ENCODE peak calls at places on chromosomes 5 and 9, in five cellular contexts. One of them, this sample, is unnamed.

GRCh38 chr5:55914141-55914413 is 62.9 kb downstream of the IL31RA start:
- DNase-seq in neuronal stem cell: no peak
- DNase-seq in H1: no peak
- DNase-seq in mesenchymal stem cell: no peak
- DNase-seq in H9: no peak
- DNase-seq in this sample: no peak

GRCh38 chr9:78021692-78022091 is 9.9 kb downstream of the GNAQ start:
- DNase-seq in neuronal stem cell: no peak
- DNase-seq in H1: no peak
- DNase-seq in mesenchymal stem cell: no peak
- DNase-seq in H9: no peak
- DNase-seq in this sample: no peak

GRCh38 chr9:12737871-12738270 is 36.9 kb upstream of the LURAP1L start:
- DNase-seq in neuronal stem cell: no peak
- DNase-seq in H1: no peak
- DNase-seq in mesenchymal stem cell: no peak
- DNase-seq in H9: no peak
- DNase-seq in this sample: no peak

GRCh38 chr9:16986441-16987387 is 116.2 kb upstream of the BNC2 start:
- DNase-seq in neuronal stem cell: no peak
- DNase-seq in H1: no peak
- DNase-seq in mesenchymal stem cell: peak; percentile 32
- DNase-seq in H9: no peak
- DNase-seq in this sample: peak; percentile 80

GRCh38 chr5:37727238-37727637 is 112.6 kb downstream of the GDNF start:
- DNase-seq in neuronal stem cell: no peak
- DNase-seq in H1: no peak
- DNase-seq in mesenchymal stem cell: no peak
- DNase-seq in H9: no peak
- DNase-seq in this sample: no peak

GRCh38 chr5:29143266-29143665 is 2050.2 kb upstream of the CDH6 start:
- DNase-seq in neuronal stem cell: peak; percentile 31
- DNase-seq in H1: no peak
- DNase-seq in mesenchymal stem cell: no peak
- DNase-seq in H9: no peak
- DNase-seq in this sample: no peak

GRCh38 chr5:74631088-74631960 is 9.2 kb downstream of the ENC1 start:
- DNase-seq in neuronal stem cell: no peak
- DNase-seq in H1: no peak
- DNase-seq in mesenchymal stem cell: peak; percentile 60
- DNase-seq in H9: no peak
- DNase-seq in this sample: peak; percentile 82

GRCh38 chr5:126443374-126443851 is 20.2 kb downstream of the GRAMD2B start:
- DNase-seq in neuronal stem cell: no peak
- DNase-seq in H1: no peak
- DNase-seq in mesenchymal stem cell: no peak
- DNase-seq in H9: no peak
- DNase-seq in this sample: peak; percentile 18

GRCh38 chr9:137064027-137064879 is 6.1 kb downstream of the SAPCD2 start:
- DNase-seq in neuronal stem cell: no peak
- DNase-seq in H1: no peak
- DNase-seq in mesenchymal stem cell: peak; percentile 36
- DNase-seq in H9: peak; percentile 84
- DNase-seq in this sample: no peak

GRCh38 chr9:122001491-122002201 is 91.5 kb downstream of the TTLL11 start:
- DNase-seq in neuronal stem cell: no peak
- DNase-seq in H1: no peak
- DNase-seq in mesenchymal stem cell: no peak
- DNase-seq in H9: no peak
- DNase-seq in this sample: peak; percentile 24

GRCh38 chr5:124411089-124411488 is 335.4 kb downstream of the ZNF608 start:
- DNase-seq in neuronal stem cell: no peak
- DNase-seq in H1: no peak
- DNase-seq in mesenchymal stem cell: no peak
- DNase-seq in H9: no peak
- DNase-seq in this sample: peak; percentile 44

GRCh38 chr5:56012281-56012963 is 17.7 kb upstream of the IL6ST start:
- DNase-seq in neuronal stem cell: no peak
- DNase-seq in H1: no peak
- DNase-seq in mesenchymal stem cell: peak; percentile 65
- DNase-seq in H9: no peak
- DNase-seq in this sample: peak; percentile 82

GRCh38 chr5:124157320-124157719 is 589.1 kb downstream of the ZNF608 start:
- DNase-seq in neuronal stem cell: no peak
- DNase-seq in H1: no peak
- DNase-seq in mesenchymal stem cell: peak; percentile 34
- DNase-seq in H9: no peak
- DNase-seq in this sample: no peak

GRCh38 chr5:133933169-133933509 is 35.3 kb downstream of the C5orf15 start:
- DNase-seq in neuronal stem cell: no peak
- DNase-seq in H1: no peak
- DNase-seq in mesenchymal stem cell: no peak
- DNase-seq in H9: no peak
- DNase-seq in this sample: peak; percentile 11

GRCh38 chr5:134634227-134634626 is 1.6 kb upstream of the SAR1B start:
- DNase-seq in neuronal stem cell: no peak
- DNase-seq in H1: no peak
- DNase-seq in mesenchymal stem cell: no peak
- DNase-seq in H9: peak; percentile 31
- DNase-seq in this sample: no peak

GRCh38 chr9:80251778-80252177 is 680.0 kb downstream of the TLE4 start:
- DNase-seq in neuronal stem cell: no peak
- DNase-seq in H1: no peak
- DNase-seq in mesenchymal stem cell: no peak
- DNase-seq in H9: no peak
- DNase-seq in this sample: no peak

GRCh38 chr9:33687779-33688178 is 107.6 kb upstream of the PRSS3 start:
- DNase-seq in neuronal stem cell: no peak
- DNase-seq in H1: no peak
- DNase-seq in mesenchymal stem cell: no peak
- DNase-seq in H9: no peak
- DNase-seq in this sample: peak; percentile 7

GRCh38 chr5:96189987-96190386 is 228.3 kb upstream of the ELL2 start:
- DNase-seq in neuronal stem cell: no peak
- DNase-seq in H1: no peak
- DNase-seq in mesenchymal stem cell: no peak
- DNase-seq in H9: no peak
- DNase-seq in this sample: no peak
- H2BK15ac ChIP-seq in neuronal stem cell: no peak overlapping the region
- H2BK15ac ChIP-seq in H1: no peak overlapping the region
- H2BK15ac ChIP-seq in mesenchymal stem cell: peak overlapping the region; percentile 69
- H2BK15ac ChIP-seq in H9: no peak overlapping the region
- H2BK15ac ChIP-seq in this sample: no peak overlapping the region

GRCh38 chr5:40221796-40222195 is 457.9 kb upstream of the PTGER4 start:
- DNase-seq in neuronal stem cell: no peak
- DNase-seq in H1: no peak
- DNase-seq in mesenchymal stem cell: peak; percentile 69
- DNase-seq in H9: no peak
- DNase-seq in this sample: peak; percentile 93
- H4K91ac ChIP-seq in neuronal stem cell: no peak overlapping the region
- H4K91ac ChIP-seq in H1: no peak overlapping the region
- H4K91ac ChIP-seq in mesenchymal stem cell: no peak overlapping the region
- H4K91ac ChIP-seq in H9: no peak overlapping the region
- H4K91ac ChIP-seq in this sample: peak overlapping the region; percentile 27

GRCh38 chr9:7392161-7392560 is 407.4 kb downstream of the DMAC1 start:
- DNase-seq in neuronal stem cell: no peak
- DNase-seq in H1: no peak
- DNase-seq in mesenchymal stem cell: no peak
- DNase-seq in H9: no peak
- DNase-seq in this sample: no peak

GRCh38 chr9:7387844-7388243 is 411.7 kb downstream of the DMAC1 start:
- DNase-seq in neuronal stem cell: no peak
- DNase-seq in H1: no peak
- DNase-seq in mesenchymal stem cell: peak; percentile 47
- DNase-seq in H9: no peak
- DNase-seq in this sample: no peak

GRCh38 chr9:7394007-7394774 is 405.4 kb downstream of the DMAC1 start:
- DNase-seq in neuronal stem cell: peak; percentile 14
- DNase-seq in H1: no peak
- DNase-seq in mesenchymal stem cell: peak; percentile 29
- DNase-seq in H9: peak; percentile 59
- DNase-seq in this sample: no peak

GRCh38 chr9:7388755-7389154 is 410.8 kb downstream of the DMAC1 start:
- DNase-seq in neuronal stem cell: no peak
- DNase-seq in H1: no peak
- DNase-seq in mesenchymal stem cell: no peak
- DNase-seq in H9: no peak
- DNase-seq in this sample: no peak
- H2BK15ac ChIP-seq in neuronal stem cell: no peak overlapping the region
- H2BK15ac ChIP-seq in H1: no peak overlapping the region
- H2BK15ac ChIP-seq in mesenchymal stem cell: no peak overlapping the region
- H2BK15ac ChIP-seq in H9: no peak overlapping the region
- H2BK15ac ChIP-seq in this sample: no peak overlapping the region

GRCh38 chr9:81564632-81565031 is 124.7 kb downstream of the TLE1 start:
- DNase-seq in neuronal stem cell: no peak
- DNase-seq in H1: no peak
- DNase-seq in mesenchymal stem cell: no peak
- DNase-seq in H9: no peak
- DNase-seq in this sample: no peak
- H4K91ac ChIP-seq in neuronal stem cell: no peak overlapping the region
- H4K91ac ChIP-seq in H1: no peak overlapping the region
- H4K91ac ChIP-seq in mesenchymal stem cell: peak overlapping the region; percentile 66
- H4K91ac ChIP-seq in H9: no peak overlapping the region
- H4K91ac ChIP-seq in this sample: no peak overlapping the region

GRCh38 chr5:59661939-59662615 is 231.4 kb downstream of the PDE4D start:
- DNase-seq in neuronal stem cell: no peak
- DNase-seq in H1: no peak
- DNase-seq in mesenchymal stem cell: peak; percentile 47
- DNase-seq in H9: no peak
- DNase-seq in this sample: no peak

GRCh38 chr5:59661306-59661705 is 232.2 kb downstream of the PDE4D start:
- DNase-seq in neuronal stem cell: no peak
- DNase-seq in H1: no peak
- DNase-seq in mesenchymal stem cell: peak; percentile 83
- DNase-seq in H9: no peak
- DNase-seq in this sample: no peak

GRCh38 chr5:59660737-59661136 is 232.8 kb downstream of the PDE4D start:
- DNase-seq in neuronal stem cell: no peak
- DNase-seq in H1: no peak
- DNase-seq in mesenchymal stem cell: peak; percentile 46
- DNase-seq in H9: no peak
- DNase-seq in this sample: peak; percentile 2

GRCh38 chr5:59665086-59665831 is 228.3 kb downstream of the PDE4D start:
- DNase-seq in neuronal stem cell: no peak
- DNase-seq in H1: no peak
- DNase-seq in mesenchymal stem cell: no peak
- DNase-seq in H9: no peak
- DNase-seq in this sample: no peak

GRCh38 chr5:59666709-59667108 is 226.8 kb downstream of the PDE4D start:
- DNase-seq in neuronal stem cell: no peak
- DNase-seq in H1: no peak
- DNase-seq in mesenchymal stem cell: no peak
- DNase-seq in H9: no peak
- DNase-seq in this sample: no peak
- H2BK15ac ChIP-seq in neuronal stem cell: no peak overlapping the region
- H2BK15ac ChIP-seq in H1: no peak overlapping the region
- H2BK15ac ChIP-seq in mesenchymal stem cell: no peak overlapping the region
- H2BK15ac ChIP-seq in H9: no peak overlapping the region
- H2BK15ac ChIP-seq in this sample: no peak overlapping the region

DNA sequence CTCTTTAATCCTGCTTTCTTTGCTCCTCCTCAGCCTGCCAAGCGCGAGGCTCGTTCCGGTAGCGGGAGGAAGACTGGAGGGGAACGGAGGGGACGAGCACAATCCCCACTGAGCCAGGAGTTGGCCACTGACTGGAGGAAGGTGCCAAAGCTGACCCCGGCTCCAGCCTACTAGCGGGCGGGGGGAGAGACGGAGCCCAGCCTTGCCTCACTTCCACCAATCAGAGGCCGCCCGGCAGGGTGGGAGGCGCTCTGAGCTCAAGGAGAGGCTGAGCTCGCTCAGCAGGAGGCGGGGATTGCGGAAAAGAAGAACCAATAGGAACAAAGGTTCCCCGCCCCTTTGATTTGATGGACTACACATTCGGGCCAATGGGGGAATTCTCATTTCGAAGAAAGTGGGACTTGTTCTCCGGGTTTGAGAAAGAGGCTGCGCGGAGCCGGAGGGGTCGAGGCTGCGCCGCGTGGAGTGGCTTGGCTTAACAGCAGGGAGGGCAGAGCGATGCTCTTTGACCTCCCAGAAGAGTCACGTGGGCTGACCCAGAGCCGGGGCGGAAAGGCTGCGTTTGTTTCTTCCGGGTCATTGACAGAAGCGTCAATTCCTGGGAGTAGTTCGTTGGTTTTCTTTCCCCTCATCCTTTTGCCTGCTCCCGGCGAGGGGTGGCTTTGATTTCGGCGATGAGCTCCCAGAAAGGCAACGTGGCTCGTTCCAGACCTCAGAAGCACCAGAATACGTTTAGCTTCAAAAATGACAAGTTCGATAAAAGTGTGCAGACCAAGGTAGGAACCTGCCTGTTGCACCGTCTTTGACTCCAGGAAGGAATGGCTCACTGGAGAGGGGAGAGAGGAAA is at the start of the genes ABHD17B and C9orf85:
- DNase-seq in neuronal stem cell: peak; percentile 100
- DNase-seq in H1: peak; percentile 98
- DNase-seq in mesenchymal stem cell: peak; percentile 100
- DNase-seq in H9: peak; percentile 99
- DNase-seq in this sample: peak; percentile 99
- H4K91ac ChIP-seq in neuronal stem cell: no peak within 1 kb of the TSS
- H4K91ac ChIP-seq in H1: peak within 1 kb of the TSS; percentile 65
- H4K91ac ChIP-seq in mesenchymal stem cell: peak within 1 kb of the TSS; percentile 43
- H4K91ac ChIP-seq in H9: no peak within 1 kb of the TSS
- H4K91ac ChIP-seq in this sample: peak within 1 kb of the TSS; percentile 75

GRCh38 chr5:107772418-107773310 is 101.9 kb upstream of the EFNA5 start:
- DNase-seq in neuronal stem cell: no peak
- DNase-seq in H1: no peak
- DNase-seq in mesenchymal stem cell: no peak
- DNase-seq in H9: peak; percentile 33
- DNase-seq in this sample: no peak

GRCh38 chr5:107770051-107770450 is 99.3 kb upstream of the EFNA5 start:
- DNase-seq in neuronal stem cell: no peak
- DNase-seq in H1: no peak
- DNase-seq in mesenchymal stem cell: peak; percentile 15
- DNase-seq in H9: no peak
- DNase-seq in this sample: no peak

GRCh38 chr5:107769531-107769930 is 98.8 kb upstream of the EFNA5 start:
- DNase-seq in neuronal stem cell: no peak
- DNase-seq in H1: no peak
- DNase-seq in mesenchymal stem cell: no peak
- DNase-seq in H9: no peak
- DNase-seq in this sample: no peak

GRCh38 chr5:107773479-107773878 is 102.7 kb upstream of the EFNA5 start:
- DNase-seq in neuronal stem cell: no peak
- DNase-seq in H1: no peak
- DNase-seq in mesenchymal stem cell: no peak
- DNase-seq in H9: no peak
- DNase-seq in this sample: no peak

GRCh38 chr5:107771926-107772325 is 101.2 kb upstream of the EFNA5 start:
- DNase-seq in neuronal stem cell: no peak
- DNase-seq in H1: no peak
- DNase-seq in mesenchymal stem cell: no peak
- DNase-seq in H9: no peak
- DNase-seq in this sample: no peak
- H2BK15ac ChIP-seq in neuronal stem cell: no peak overlapping the region
- H2BK15ac ChIP-seq in H1: no peak overlapping the region
- H2BK15ac ChIP-seq in mesenchymal stem cell: no peak overlapping the region
- H2BK15ac ChIP-seq in H9: no peak overlapping the region
- H2BK15ac ChIP-seq in this sample: no peak overlapping the region

This sample was measured in IMR-90.